ENCODE peak calls at places on chromosomes 1 and 21, in seven cellular contexts. X is HFF-Myc, J is choroid plexus epithelial cell, A is esophagus muscularis mucosa, Q is tibial artery, C is astrocyte of the spinal cord, P is LNCaP clone FGC. S is an unnamed sample.

GRCh38 chr1:154992721-154993571 is 440 bp upstream of the LENEP start:
- DNase-seq in C (peak; percentile 51), X (no peak), J (peak; percentile 50), A (no peak), P (no peak), Q (no peak), S (no peak)

GRCh38 chr1:180507826-180508724 is 5.7 kb upstream of the ACBD6 start:
- DNase-seq in X (peak; percentile 60), Q (no peak), C (peak; percentile 52), P (no peak), J (peak; percentile 71), A (no peak), S (peak; percentile 21)

GRCh38 chr1:53327183-53327941 is 508 bp downstream of the LRP8 start:
- DNase-seq in J (peak; percentile 33), P (no peak), X (no peak), A (no peak), Q (peak; percentile 68), C (peak; percentile 20), S (no peak)

GRCh38 chr21:17343055-17343454 is 169.8 kb upstream of the CXADR start:
- DNase-seq in J (peak; percentile 42), A (no peak), P (peak; percentile 11), Q (no peak), C (peak; percentile 13), X (peak; percentile 11), S (no peak)

GRCh38 chr1:57401671-57402070 is 22.2 kb downstream of the DAB1 start:
- DNase-seq in X (no peak), Q (no peak), J (no peak), C (no peak), A (no peak), P (no peak), S (no peak)

GRCh38 chr1:903721-904270 is 19.9 kb upstream of the SAMD11 start:
- DNase-seq in J (no peak), A (peak; percentile 66), Q (peak; percentile 68), X (no peak), C (no peak), P (no peak), S (no peak)

GRCh38 chr1:23424171-23424959 is at the start of gene TCEA3:
- DNase-seq in P (no peak), Q (peak; percentile 85), C (no peak), J (no peak), A (no peak), X (no peak), S (no peak)

GRCh38 chr1:12339861-12340557 is 110.2 kb downstream of the VPS13D start:
- DNase-seq in A (no peak), Q (no peak), P (no peak), J (peak; percentile 31), X (no peak), C (no peak), S (no peak)

GRCh38 chr1:225445644-225446297 is 17.9 kb upstream of the LBR start:
- DNase-seq in P (no peak), C (no peak), X (no peak), Q (peak; percentile 53), A (no peak), J (peak; percentile 39), S (no peak)

GRCh38 chr1:55146781-55147180 is 68.4 kb downstream of the USP24 start:
- DNase-seq in Q (no peak), A (no peak), X (no peak), J (peak; percentile 62), C (no peak), P (peak; percentile 35), S (no peak)

GRCh38 chr21:46112731-46113215 is 14.9 kb downstream of the COL6A2 start:
- DNase-seq in P (no peak), A (no peak), Q (no peak), C (no peak), X (no peak), J (no peak), S (no peak)

GRCh38 chr1:97061604-97062003 is 340.0 kb downstream of the PTBP2 start:
- DNase-seq in J (no peak), C (no peak), A (no peak), X (no peak), P (no peak), Q (no peak), S (no peak)

GRCh38 chr1:46735708-46736324 is 16.9 kb upstream of the EFCAB14 start:
- DNase-seq in X (peak; percentile 78), P (no peak), Q (no peak), A (peak; percentile 62), C (peak; percentile 55), J (peak; percentile 80), S (no peak)

GRCh38 chr1:220327106-220327505 is 54.9 kb upstream of the RAB3GAP2 start:
- DNase-seq in A (peak; percentile 74), X (no peak), Q (no peak), J (no peak), P (no peak), C (no peak), S (no peak)
- TF ChIP-seq CTCF in A (no peak), X (no peak), Q (no peak), J (no peak), P (no peak), C (no peak), S (no peak)

DNA sequence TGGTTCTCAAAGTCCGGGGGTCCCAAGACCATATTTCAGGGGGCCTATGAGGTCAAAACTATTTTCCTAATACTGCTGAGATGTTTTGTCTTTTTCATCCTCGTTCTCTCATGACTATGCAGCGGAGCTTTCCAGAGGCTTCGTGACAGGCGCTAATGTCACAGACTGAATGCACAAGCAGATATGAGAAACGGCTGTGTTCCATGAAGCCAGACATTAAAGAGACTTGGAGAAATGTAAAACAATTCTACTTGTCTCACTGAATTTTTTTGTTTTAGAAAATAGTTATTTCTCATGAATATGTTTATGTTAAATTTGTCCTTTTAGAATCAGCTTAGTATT is 10.3 kb downstream of the PIGP start:
- DNase-seq in J (no peak), A (no peak), C (no peak), P (no peak), Q (no peak), X (no peak), S (no peak)
- H3K4me3 ChIP-seq in J (no peak overlapping the region), A (no peak overlapping the region), C (no peak overlapping the region), P (no peak overlapping the region), Q (no peak overlapping the region), X (no peak overlapping the region), S (no peak overlapping the region)

GRCh38 chr1:3856923-3857790 is at the start of the genes CEP104 and DFFB:
- DNase-seq in X (peak; percentile 46), A (peak; percentile 97), J (peak; percentile 87), P (peak; percentile 97), Q (peak; percentile 91), C (peak; percentile 90), S (peak; percentile 14)
- TF ChIP-seq CTCF in X (no peak), A (peak; percentile 18), J (no peak), P (peak; percentile 65), Q (no peak), C (no peak), S (peak; percentile 4)

GRCh38 chr1:183570451-183570850 is 19.8 kb downstream of the NCF2 start:
- DNase-seq in J (no peak), X (no peak), A (no peak), Q (no peak), C (no peak), P (no peak), S (no peak)

GRCh38 chr1:183568176-183569041 is 21.9 kb downstream of the NCF2 start:
- DNase-seq in P (no peak), X (no peak), J (no peak), A (no peak), Q (peak; percentile 80), C (no peak), S (no peak)

GRCh38 chr1:183569801-183570200 is 20.5 kb downstream of the NCF2 start:
- DNase-seq in X (no peak), J (no peak), A (no peak), Q (no peak), P (no peak), C (no peak), S (no peak)

GRCh38 chr1:183567584-183567983 is 22.7 kb downstream of the NCF2 start:
- DNase-seq in C (peak; percentile 22), P (no peak), J (peak; percentile 50), A (no peak), Q (peak; percentile 76), X (no peak), S (no peak)

GRCh38 chr1:183569141-183569540 is 21.1 kb downstream of the NCF2 start:
- DNase-seq in J (peak; percentile 39), P (no peak), X (no peak), C (peak; percentile 32), A (no peak), Q (no peak), S (no peak)
- H3K4me3 ChIP-seq in J (no peak overlapping the region), P (no peak overlapping the region), X (no peak overlapping the region), C (no peak overlapping the region), A (no peak overlapping the region), Q (no peak overlapping the region), S (no peak overlapping the region)

GRCh38 chr1:45687753-45688737 is at the start of gene TMEM69:
- DNase-seq in J (peak; percentile 95), X (peak; percentile 89), Q (peak; percentile 87), A (peak; percentile 95), C (peak; percentile 92), P (peak; percentile 81), S (peak; percentile 72)
- TF ChIP-seq CTCF in J (peak; percentile 3), X (no peak), Q (peak; percentile 26), A (peak; percentile 42), C (peak; percentile 9), P (no peak), S (peak; percentile 22)

GRCh38 chr1:70462611-70463010 is 51.5 kb downstream of the CTH start:
- DNase-seq in X (no peak), C (no peak), J (no peak), A (no peak), Q (no peak), P (no peak), S (no peak)

GRCh38 chr1:70468180-70468579 is 57.1 kb downstream of the CTH start:
- DNase-seq in P (no peak), J (no peak), C (no peak), X (no peak), A (no peak), Q (no peak), S (no peak)

GRCh38 chr1:70465911-70466310 is 54.8 kb downstream of the CTH start:
- DNase-seq in C (no peak), X (no peak), P (no peak), A (no peak), J (no peak), Q (no peak), S (no peak)

DNA sequence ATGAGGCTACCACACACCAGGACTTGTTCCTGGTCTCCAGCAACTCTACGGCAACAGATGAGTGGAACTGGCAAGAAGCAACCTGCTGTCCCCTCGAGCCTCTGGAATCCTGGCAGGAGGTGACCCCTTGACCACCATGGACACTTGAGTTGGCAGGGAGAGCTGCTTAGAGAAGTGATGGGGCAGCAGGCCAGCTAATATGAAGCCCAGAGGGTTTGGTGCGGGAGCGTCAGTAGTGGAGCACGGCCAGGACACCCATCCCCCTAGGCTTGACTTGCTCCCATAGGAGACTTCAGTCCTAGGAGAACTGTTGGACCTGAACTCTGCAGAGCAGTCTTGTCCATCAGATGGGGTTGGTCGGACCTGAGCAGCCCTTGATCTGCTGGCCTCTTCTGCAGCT is 56.5 kb downstream of the CTH start:
- DNase-seq in P (no peak), A (no peak), X (no peak), J (no peak), C (no peak), Q (no peak), S (no peak)
- H3K4me3 ChIP-seq in P (no peak overlapping the region), A (no peak overlapping the region), X (no peak overlapping the region), J (no peak overlapping the region), C (no peak overlapping the region), Q (no peak overlapping the region), S (no peak overlapping the region)

GRCh38 chr1:159854693-159855192 is 7.7 kb downstream of the VSIG8 start:
- DNase-seq in C (peak; percentile 88), J (peak; percentile 88), Q (peak; percentile 92), P (no peak), X (no peak), A (peak; percentile 96), S (peak; percentile 42)
- TF ChIP-seq CTCF in C (no peak), J (no peak), Q (no peak), P (no peak), X (no peak), A (peak; percentile 28), S (no peak)

S was measured in AG09309.